ENCODE peak calls at places on chromosomes 16 and 17, in five cellular contexts. W is NT2/D1, Z is HepG2, I is GM12878, V is H1. E is an unnamed sample.

GRCh38 chr17:65362826-65363225 is 198.6 kb downstream of the AXIN2 start:
- DNase-seq in W (no peak), Z (no peak), I (no peak), V (no peak), E (no peak)

GRCh38 chr17:409308-409847 is 56.8 kb upstream of the RPH3AL start:
- DNase-seq in W (no peak), Z (no peak), I (no peak), V (no peak), E (no peak)

GRCh38 chr16:15949210-15950166 is at the start of gene ABCC1:
- DNase-seq in W (no peak), Z (peak; percentile 60), I (no peak), V (peak; percentile 68), E (peak; percentile 74)

GRCh38 chr17:12081720-12082119 is 61.0 kb downstream of the MAP2K4 start:
- DNase-seq in W (no peak), Z (no peak), I (no peak), V (no peak), E (no peak)

GRCh38 chr16:75460441-75460840 is 4.0 kb downstream of the TMEM170A start:
- DNase-seq in W (no peak), Z (no peak), I (no peak), V (no peak), E (no peak)

GRCh38 chr16:59971264-59971663 is 1237.1 kb upstream of the GOT2 start:
- DNase-seq in W (no peak), Z (no peak), I (no peak), V (no peak), E (no peak)

GRCh38 chr17:81003711-81004335 is 12.2 kb downstream of the CHMP6 start:
- DNase-seq in W (no peak), Z (no peak), I (no peak), V (no peak), E (no peak)

GRCh38 chr17:4554441-4554996 is 665 bp downstream of the MYBBP1A start:
- DNase-seq in W (no peak), Z (no peak), I (no peak), V (no peak), E (no peak)

GRCh38 chr16:75265911-75266701 is 14.7 kb upstream of the BCAR1 start:
- DNase-seq in W (peak; percentile 61), Z (peak; percentile 84), I (no peak), V (peak; percentile 93), E (peak; percentile 93)

GRCh38 chr17:58969156-58969555 is 137.5 kb downstream of the TRIM37 start:
- DNase-seq in W (no peak), Z (no peak), I (no peak), V (no peak), E (no peak)

GRCh38 chr16:85136705-85137322 is 24.5 kb upstream of the CIBAR2 start:
- DNase-seq in W (peak; percentile 84), Z (peak; percentile 95), I (no peak), V (no peak), E (no peak)

GRCh38 chr17:82272495-82273326 is 789 bp downstream of the CSNK1D start:
- DNase-seq in W (no peak), Z (no peak), I (no peak), V (no peak), E (peak; percentile 63)

GRCh38 chr17:12982224-12982623 is 35.6 kb downstream of the ELAC2 start:
- DNase-seq in W (no peak), Z (no peak), I (peak; percentile 4), V (no peak), E (no peak)

GRCh38 chr17:54903375-54903774 is 2.7 kb downstream of the TOM1L1 start:
- DNase-seq in W (no peak), Z (peak; percentile 84), I (no peak), V (no peak), E (no peak)

GRCh38 chr16:81610144-81610842 is 165.7 kb downstream of the CMIP start:
- DNase-seq in W (no peak), Z (no peak), I (no peak), V (no peak), E (no peak)

GRCh38 chr17:62611767-62612166 is 15.7 kb upstream of the MRC2 start:
- DNase-seq in W (no peak), Z (no peak), I (peak; percentile 15), V (no peak), E (no peak)

GRCh38 chr16:67865318-67865717 is 7.5 kb upstream of the EDC4 start:
- DNase-seq in W (no peak), Z (peak; percentile 68), I (no peak), V (no peak), E (peak; percentile 42)

GRCh38 chr16:30982548-30983288 is 2.3 kb upstream of the HSD3B7 start:
- DNase-seq in W (no peak), Z (no peak), I (no peak), V (no peak), E (no peak)

GRCh38 chr17:43956222-43956621 is 2.5 kb upstream of the PYY start:
- DNase-seq in W (no peak), Z (no peak), I (no peak), V (no peak), E (no peak)

GRCh38 chr17:46929413-46929812 is 6.5 kb downstream of the GOSR2 start:
- DNase-seq in W (no peak), Z (no peak), I (no peak), V (no peak), E (no peak)

GRCh38 chr17:80868022-80868609 is 123.5 kb upstream of the CHMP6 start:
- DNase-seq in W (no peak), Z (no peak), I (no peak), V (no peak), E (no peak)

GRCh38 chr17:72545756-72546155 is 424.9 kb downstream of the SOX9 start:
- DNase-seq in W (no peak), Z (no peak), I (no peak), V (no peak), E (no peak)

GRCh38 chr16:14378131-14378551 is 251.9 kb downstream of the PARN start:
- DNase-seq in W (no peak), Z (peak; percentile 52), I (no peak), V (no peak), E (no peak)

GRCh38 chr17:74210191-74211140 is 2.9 kb upstream of the TTYH2 start:
- DNase-seq in W (no peak), Z (peak; percentile 44), I (no peak), V (peak; percentile 84), E (peak; percentile 68)

GRCh38 chr17:7548585-7549400 is at the start of gene TNFSF12:
- DNase-seq in W (no peak), Z (no peak), I (no peak), V (peak; percentile 73), E (peak; percentile 50)

GRCh38 chr17:17751489-17751995 is 70.3 kb downstream of the RAI1 start:
- DNase-seq in W (no peak), Z (no peak), I (no peak), V (no peak), E (no peak)

GRCh38 chr16:57012353-57012752 is 23.0 kb downstream of the NLRC5 start:
- DNase-seq in W (no peak), Z (no peak), I (no peak), V (no peak), E (no peak)

GRCh38 chr17:19003966-19004600 is 481 bp downstream of the FAM83G start:
- DNase-seq in W (no peak), Z (peak; percentile 50), I (no peak), V (peak; percentile 76), E (peak; percentile 44)

GRCh38 chr17:29363716-29364115 is 26.4 kb upstream of the TAOK1 start:
- DNase-seq in W (no peak), Z (no peak), I (no peak), V (no peak), E (no peak)

GRCh38 chr17:29359777-29360176 is 30.4 kb upstream of the TAOK1 start:
- DNase-seq in W (no peak), Z (no peak), I (no peak), V (no peak), E (no peak)

GRCh38 chr17:29357821-29358232 is 32.3 kb upstream of the TAOK1 start:
- DNase-seq in W (no peak), Z (no peak), I (peak; percentile 19), V (no peak), E (no peak)

GRCh38 chr17:29357232-29357631 is 32.9 kb upstream of the TAOK1 start:
- DNase-seq in W (no peak), Z (no peak), I (no peak), V (no peak), E (no peak)

DNA sequence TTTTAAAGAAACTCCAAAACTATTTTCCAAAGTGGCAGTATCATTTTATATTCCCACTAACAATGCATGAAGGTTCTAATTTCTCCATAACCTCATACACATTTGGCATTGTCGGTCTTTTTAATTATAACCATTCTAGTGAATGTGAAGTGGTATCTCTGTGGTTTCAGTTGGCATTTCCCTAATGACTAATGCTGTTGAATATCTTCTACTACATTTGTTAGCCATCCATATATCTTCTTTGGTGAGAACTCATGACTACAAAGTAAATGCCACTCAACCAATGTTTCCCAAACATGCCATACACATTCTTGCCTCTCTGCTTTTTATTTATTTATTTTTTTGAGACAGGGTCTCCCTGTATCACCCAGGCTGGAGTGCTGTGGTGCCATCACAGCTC is 31.7 kb upstream of the TAOK1 start:
- DNase-seq in W (no peak), Z (no peak), I (no peak), V (no peak), E (no peak)
- TF ChIP-seq SUZ12 in W (no peak), Z (no peak), I (no peak), V (no peak), E (no peak)

GRCh38 chr16:27771201-27771910 is 221.4 kb downstream of the KATNIP start:
- DNase-seq in W (no peak), Z (no peak), I (no peak), V (no peak), E (no peak)

GRCh38 chr16:27768651-27769270 is 218.8 kb downstream of the KATNIP start:
- DNase-seq in W (no peak), Z (no peak), I (no peak), V (no peak), E (no peak)

GRCh38 chr16:27772093-27772820 is 222.3 kb downstream of the KATNIP start:
- DNase-seq in W (no peak), Z (no peak), I (no peak), V (no peak), E (no peak)

GRCh38 chr16:27769561-27770222 is 219.7 kb downstream of the KATNIP start:
- DNase-seq in W (peak; percentile 30), Z (no peak), I (no peak), V (no peak), E (no peak)

GRCh38 chr16:27770271-27771196 is 220.6 kb downstream of the KATNIP start:
- DNase-seq in W (no peak), Z (no peak), I (no peak), V (no peak), E (no peak)
- TF ChIP-seq SUZ12 in W (no peak), Z (no peak), I (no peak), V (no peak), E (no peak)

DNA sequence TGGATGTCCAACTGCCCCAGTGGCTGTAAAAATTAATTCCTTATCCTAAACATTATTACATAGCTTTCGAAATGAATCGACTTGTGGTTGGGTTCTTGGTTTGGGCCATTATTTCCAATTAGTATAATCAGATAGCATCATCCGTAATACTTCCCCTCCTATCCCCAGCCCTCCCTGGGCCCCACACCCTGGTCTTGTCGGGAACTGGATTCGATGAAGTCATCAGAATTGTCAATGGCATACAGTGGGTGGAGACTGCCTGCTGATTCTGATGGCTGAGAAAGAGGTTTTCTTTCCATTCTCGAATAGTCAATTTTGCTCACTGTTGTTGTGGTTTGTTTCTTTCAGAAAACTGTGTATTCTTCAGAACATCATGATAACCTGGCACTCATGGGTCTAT is 395.1 kb downstream of the SEC14L1 start:
- DNase-seq in W (no peak), Z (no peak), I (no peak), V (no peak), E (peak; percentile 38)
- TF ChIP-seq SUZ12 in W (no peak), Z (no peak), I (no peak), V (no peak), E (no peak)

GRCh38 chr16:50309527-50310307 is 43.4 kb downstream of the ADCY7 start:
- DNase-seq in W (no peak), Z (peak; percentile 82), I (no peak), V (no peak), E (no peak)
- TF ChIP-seq SUZ12 in W (no peak), Z (no peak), I (no peak), V (no peak), E (no peak)